ENCODE peak calls at places on chromosomes 4 and X, in four cellular contexts. One of them, this sample, is unnamed.

GRCh38 chr4:4330794-4331193 is 40.7 kb downstream of the ZBTB49 start:
- DNase-seq in A549: no peak
- DNase-seq in GM12865: no peak
- DNase-seq in transverse colon: no peak
- DNase-seq in this sample: no peak

GRCh38 chr4:54085284-54085683 is 14.7 kb upstream of the GSX2 start:
- DNase-seq in A549: peak; percentile 65
- DNase-seq in GM12865: no peak
- DNase-seq in transverse colon: no peak
- DNase-seq in this sample: no peak

GRCh38 chrX:9682456-9682855 is 83.2 kb downstream of the GPR143 start:
- DNase-seq in A549: no peak
- DNase-seq in GM12865: no peak
- DNase-seq in transverse colon: peak; percentile 16
- DNase-seq in this sample: no peak

GRCh38 chr4:165971941-165972340 is 98.9 kb downstream of the TLL1 start:
- DNase-seq in A549: no peak
- DNase-seq in GM12865: no peak
- DNase-seq in transverse colon: no peak
- DNase-seq in this sample: no peak

GRCh38 chr4:145839151-145839550 is 99.5 kb downstream of the ZNF827 start:
- DNase-seq in A549: no peak
- DNase-seq in GM12865: no peak
- DNase-seq in transverse colon: no peak
- DNase-seq in this sample: no peak

GRCh38 chrX:149527705-149528104 is 13.1 kb upstream of the EOLA1 start:
- DNase-seq in A549: peak; percentile 53
- DNase-seq in GM12865: peak; percentile 45
- DNase-seq in transverse colon: no peak
- DNase-seq in this sample: no peak

GRCh38 chrX:140053841-140054240 is 88.5 kb upstream of the CXorf66 start:
- DNase-seq in A549: no peak
- DNase-seq in GM12865: no peak
- DNase-seq in transverse colon: no peak
- DNase-seq in this sample: no peak

GRCh38 chrX:67604979-67605703 is 61.3 kb downstream of the AR start:
- DNase-seq in A549: peak; percentile 79
- DNase-seq in GM12865: peak; percentile 3
- DNase-seq in transverse colon: no peak
- DNase-seq in this sample: no peak

GRCh38 chrX:9342581-9343051 is 122.2 kb upstream of the TBL1X start:
- DNase-seq in A549: peak; percentile 91
- DNase-seq in GM12865: peak; percentile 8
- DNase-seq in transverse colon: peak; percentile 85
- DNase-seq in this sample: peak; percentile 38

GRCh38 chr4:145083891-145084640 is 13.9 kb downstream of the ANAPC10 start:
- DNase-seq in A549: no peak
- DNase-seq in GM12865: no peak
- DNase-seq in transverse colon: no peak
- DNase-seq in this sample: no peak

GRCh38 chr4:122765702-122766352 is 33.3 kb downstream of the BBS12 start:
- DNase-seq in A549: peak; percentile 73
- DNase-seq in GM12865: no peak
- DNase-seq in transverse colon: no peak
- DNase-seq in this sample: no peak
- H3K4me3 ChIP-seq in A549: no peak overlapping the region
- H3K4me3 ChIP-seq in GM12865: no peak overlapping the region
- H3K4me3 ChIP-seq in transverse colon: no peak overlapping the region
- H3K4me3 ChIP-seq in this sample: no peak overlapping the region

GRCh38 chr4:107737470-107737869 is 17.4 kb upstream of the PAPSS1 start:
- DNase-seq in A549: no peak
- DNase-seq in GM12865: no peak
- DNase-seq in transverse colon: no peak
- DNase-seq in this sample: no peak

GRCh38 chr4:107736037-107736436 is 16.0 kb upstream of the PAPSS1 start:
- DNase-seq in A549: no peak
- DNase-seq in GM12865: peak; percentile 41
- DNase-seq in transverse colon: no peak
- DNase-seq in this sample: no peak

GRCh38 chr4:107734120-107734519 is 14.1 kb upstream of the PAPSS1 start:
- DNase-seq in A549: peak; percentile 4
- DNase-seq in GM12865: peak; percentile 12
- DNase-seq in transverse colon: no peak
- DNase-seq in this sample: no peak

GRCh38 chr4:107740381-107740780 is 20.3 kb upstream of the PAPSS1 start:
- DNase-seq in A549: peak; percentile 14
- DNase-seq in GM12865: peak; percentile 14
- DNase-seq in transverse colon: no peak
- DNase-seq in this sample: no peak

DNA sequence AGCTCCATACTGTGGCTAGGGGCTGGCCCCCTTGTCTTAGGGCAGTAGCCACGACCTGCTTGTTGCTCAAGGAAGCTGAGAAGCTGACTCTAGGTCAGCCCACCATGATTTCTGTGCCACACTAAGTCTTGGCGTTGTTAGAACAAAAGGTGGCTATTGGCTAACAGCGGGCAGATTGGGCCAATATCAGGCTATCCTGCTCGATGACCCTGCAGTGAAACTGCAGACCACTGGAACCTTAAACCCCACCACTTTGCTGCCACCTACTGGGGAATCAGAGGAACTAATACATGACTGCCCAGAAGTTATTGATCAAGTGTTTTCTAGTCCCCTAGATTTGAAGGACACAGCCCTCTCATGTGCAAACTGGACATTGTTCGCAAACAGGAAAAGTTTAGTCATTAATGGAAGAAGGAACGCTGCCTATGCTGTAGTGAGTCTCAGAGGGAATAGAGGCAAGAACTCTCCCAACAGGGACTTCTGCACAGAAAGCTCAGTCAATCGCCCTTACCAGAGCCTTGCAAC is 17.0 kb upstream of the PAPSS1 start:
- DNase-seq in A549: peak; percentile 29
- DNase-seq in GM12865: peak; percentile 75
- DNase-seq in transverse colon: peak; percentile 19
- DNase-seq in this sample: no peak
- H3K4me3 ChIP-seq in A549: no peak overlapping the region
- H3K4me3 ChIP-seq in GM12865: no peak overlapping the region
- H3K4me3 ChIP-seq in transverse colon: no peak overlapping the region
- H3K4me3 ChIP-seq in this sample: no peak overlapping the region

DNA sequence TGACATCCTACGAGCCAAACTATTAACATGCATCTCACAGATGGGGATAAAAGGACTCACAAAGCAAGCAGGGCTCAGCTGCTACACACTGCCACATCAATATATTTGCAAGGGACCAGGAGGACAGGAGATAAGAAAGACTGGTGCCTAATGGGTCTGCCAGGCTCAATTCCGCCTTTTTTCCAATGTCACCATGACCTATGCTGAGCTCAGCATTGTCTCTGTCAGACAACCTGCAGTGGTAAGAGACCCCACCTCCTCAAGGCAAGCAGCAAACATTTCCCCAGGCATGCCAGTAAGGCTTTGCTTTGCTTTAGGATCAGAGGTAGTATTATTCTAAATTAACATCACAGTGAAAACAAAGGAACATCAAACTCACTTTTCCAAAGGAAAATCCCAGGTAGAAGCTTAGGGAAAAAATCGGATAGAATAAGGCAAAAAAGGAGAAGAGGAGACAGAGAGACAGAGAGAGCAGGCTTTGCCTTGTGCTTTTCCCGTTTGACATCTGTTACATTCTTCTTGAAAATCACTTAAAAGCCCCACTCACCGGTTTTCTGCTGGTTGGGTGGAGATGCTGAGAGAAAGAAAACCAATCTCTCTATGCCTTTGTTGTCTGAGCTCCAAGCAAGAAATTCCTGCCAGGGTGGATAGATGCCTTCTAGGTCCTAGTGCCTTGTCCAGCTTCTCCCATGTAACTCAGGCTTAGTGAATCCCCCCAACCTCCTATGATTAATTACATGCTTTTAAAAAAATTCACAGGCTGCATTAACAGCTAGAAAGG is at the start of gene DCX:
- DNase-seq in A549: no peak
- DNase-seq in GM12865: no peak
- DNase-seq in transverse colon: no peak
- DNase-seq in this sample: no peak
- H3K4me3 ChIP-seq in A549: no peak within 1 kb of the TSS
- H3K4me3 ChIP-seq in GM12865: no peak within 1 kb of the TSS
- H3K4me3 ChIP-seq in transverse colon: no peak within 1 kb of the TSS
- H3K4me3 ChIP-seq in this sample: no peak within 1 kb of the TSS

GRCh38 chr4:190016369-190017289 is 10.4 kb downstream of the FRG2 start:
- DNase-seq in A549: no peak
- DNase-seq in GM12865: no peak
- DNase-seq in transverse colon: no peak
- DNase-seq in this sample: no peak

GRCh38 chr4:190015538-190016368 is 11.3 kb downstream of the FRG2 start:
- DNase-seq in A549: no peak
- DNase-seq in GM12865: no peak
- DNase-seq in transverse colon: no peak
- DNase-seq in this sample: no peak

GRCh38 chr4:190019023-190019858 is 7.8 kb downstream of the FRG2 start:
- DNase-seq in A549: no peak
- DNase-seq in GM12865: no peak
- DNase-seq in transverse colon: no peak
- DNase-seq in this sample: no peak

GRCh38 chr4:190018201-190018920 is 8.7 kb downstream of the FRG2 start:
- DNase-seq in A549: no peak
- DNase-seq in GM12865: no peak
- DNase-seq in transverse colon: no peak
- DNase-seq in this sample: no peak

GRCh38 chr4:190017357-190018200 is 9.5 kb downstream of the FRG2 start:
- DNase-seq in A549: no peak
- DNase-seq in GM12865: no peak
- DNase-seq in transverse colon: no peak
- DNase-seq in this sample: no peak
- H3K4me3 ChIP-seq in A549: no peak overlapping the region
- H3K4me3 ChIP-seq in GM12865: no peak overlapping the region
- H3K4me3 ChIP-seq in transverse colon: no peak overlapping the region
- H3K4me3 ChIP-seq in this sample: no peak overlapping the region

GRCh38 chr4:102792361-102792936 is 31.7 kb upstream of the MANBA start:
- DNase-seq in A549: no peak
- DNase-seq in GM12865: no peak
- DNase-seq in transverse colon: no peak
- DNase-seq in this sample: no peak
- H3K4me3 ChIP-seq in A549: no peak overlapping the region
- H3K4me3 ChIP-seq in GM12865: no peak overlapping the region
- H3K4me3 ChIP-seq in transverse colon: no peak overlapping the region
- H3K4me3 ChIP-seq in this sample: no peak overlapping the region

GRCh38 chr4:173503330-173504180 is 26.5 kb downstream of the HAND2 start:
- DNase-seq in A549: no peak
- DNase-seq in GM12865: no peak
- DNase-seq in transverse colon: no peak
- DNase-seq in this sample: no peak

GRCh38 chr4:173498771-173499170 is 31.3 kb downstream of the HAND2 start:
- DNase-seq in A549: no peak
- DNase-seq in GM12865: no peak
- DNase-seq in transverse colon: no peak
- DNase-seq in this sample: no peak

GRCh38 chr4:173499568-173500535 is 30.2 kb downstream of the HAND2 start:
- DNase-seq in A549: no peak
- DNase-seq in GM12865: no peak
- DNase-seq in transverse colon: no peak
- DNase-seq in this sample: no peak

GRCh38 chr4:173501592-173502150 is 28.4 kb downstream of the HAND2 start:
- DNase-seq in A549: no peak
- DNase-seq in GM12865: no peak
- DNase-seq in transverse colon: no peak
- DNase-seq in this sample: no peak

GRCh38 chr4:173500841-173501591 is 29.0 kb downstream of the HAND2 start:
- DNase-seq in A549: no peak
- DNase-seq in GM12865: no peak
- DNase-seq in transverse colon: no peak
- DNase-seq in this sample: no peak
- H3K4me3 ChIP-seq in A549: no peak overlapping the region
- H3K4me3 ChIP-seq in GM12865: no peak overlapping the region
- H3K4me3 ChIP-seq in transverse colon: no peak overlapping the region
- H3K4me3 ChIP-seq in this sample: no peak overlapping the region